ENCODE peak calls at places on chromosomes 4 and X, in nine cellular contexts. Z, H, B, S, F, E, W, C and T are unnamed samples.

GRCh38 chr4:151659631-151660030 is 101.2 kb downstream of the GATB start:
- DNase-seq in S (no peak), W (no peak), B (no peak), E (peak), H (no peak), F (no peak), C (no peak), Z (peak), T (no peak)

GRCh38 chr4:7769936-7770674 is 169.6 kb downstream of the AFAP1 start:
- DNase-seq in H (peak), W (no peak), F (no peak), S (peak), Z (no peak), C (no peak), E (peak), B (peak), T (no peak)

GRCh38 chrX:9566150-9566621 is 101.3 kb downstream of the TBL1X start:
- DNase-seq in W (peak), B (no peak), S (peak), Z (peak), F (no peak), C (peak), E (peak), H (peak), T (peak)

GRCh38 chr4:145333786-145334185 is 147.9 kb upstream of the SMAD1 start:
- DNase-seq in H (no peak), Z (no peak), S (no peak), B (no peak), E (no peak), W (no peak), C (peak), F (no peak), T (no peak)

GRCh38 chr4:85611661-85612060 is 136.7 kb downstream of the ARHGAP24 start:
- DNase-seq in W (no peak), H (no peak), E (no peak), F (no peak), S (no peak), C (no peak), B (no peak), Z (no peak), T (no peak)

GRCh38 chr4:112234952-112235609 is 3.5 kb downstream of the AP1AR start:
- DNase-seq in C (peak), E (peak), F (no peak), B (peak), Z (peak), H (peak), S (peak), W (peak), T (peak)

GRCh38 chr4:142809559-142809958 is 36.5 kb downstream of the INPP4B start:
- DNase-seq in W (no peak), E (no peak), F (no peak), B (no peak), S (no peak), C (no peak), Z (no peak), H (peak), T (no peak)

GRCh38 chr4:11719879-11720278 is 291.2 kb upstream of the HS3ST1 start:
- DNase-seq in E (no peak), S (no peak), B (no peak), C (peak), W (peak), H (no peak), Z (no peak), F (no peak), T (no peak)

GRCh38 chr4:181618896-181619295 is 624.3 kb upstream of the TENM3 start:
- DNase-seq in C (no peak), W (no peak), E (no peak), Z (no peak), S (no peak), B (no peak), F (no peak), H (no peak), T (no peak)

GRCh38 chr4:183765121-183765990 is 106.3 kb downstream of the TRAPPC11 start:
- DNase-seq in S (no peak), Z (no peak), E (no peak), B (no peak), F (no peak), C (no peak), W (no peak), H (no peak), T (no peak)

GRCh38 chr4:188714488-188714887 is 575.2 kb downstream of the TRIML1 start:
- DNase-seq in F (no peak), B (no peak), S (no peak), C (no peak), H (peak), W (no peak), Z (no peak), E (no peak), T (no peak)

GRCh38 chr4:185868983-185869938 is 57.3 kb upstream of the SORBS2 start:
- DNase-seq in W (no peak), S (no peak), Z (no peak), C (no peak), F (no peak), E (no peak), H (no peak), B (no peak), T (no peak)

DNA sequence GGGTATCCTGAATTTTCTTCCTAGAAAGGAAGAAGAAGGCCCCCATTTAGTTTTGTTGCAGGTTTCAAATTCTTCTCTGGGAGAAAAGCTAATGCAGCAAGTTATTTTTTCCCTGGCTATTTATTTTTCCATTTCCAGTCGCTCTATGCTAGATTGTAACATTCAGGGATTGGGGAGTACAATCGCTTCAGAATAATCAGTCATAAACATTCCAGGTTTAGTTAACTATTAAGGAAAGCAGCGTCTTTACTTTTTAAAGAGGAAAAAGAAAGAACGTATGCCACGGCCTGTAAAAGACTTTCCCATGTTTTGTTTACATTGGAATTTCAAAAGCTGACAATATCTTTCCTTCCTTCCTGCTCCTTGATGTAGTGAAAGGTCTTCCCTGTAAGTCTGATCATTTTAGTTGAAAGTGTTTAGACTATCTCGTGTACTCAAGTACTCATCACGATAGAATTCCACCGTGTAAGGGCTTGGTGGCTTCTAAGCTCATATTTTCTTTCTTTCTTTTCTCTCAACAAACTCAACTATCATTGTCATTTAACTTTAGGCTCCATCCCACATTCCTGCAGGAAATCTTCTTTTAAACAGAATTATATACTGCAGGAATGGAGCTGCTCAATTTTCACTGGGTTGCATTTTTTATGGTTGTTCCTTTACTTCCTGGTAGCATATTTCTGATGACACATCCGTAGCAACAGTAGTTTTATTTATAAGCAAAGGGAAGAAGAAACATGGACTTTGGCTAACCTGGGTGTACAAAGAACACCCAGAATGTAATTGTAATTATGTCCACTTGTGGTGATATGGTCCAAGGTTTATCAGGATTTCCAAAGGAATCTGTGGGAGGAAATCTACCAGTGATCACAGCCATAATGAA is 213.1 kb upstream of the FAT1 start:
- DNase-seq in E (no peak), Z (no peak), B (no peak), S (peak), W (no peak), F (no peak), C (no peak), H (peak), T (no peak)
- TF ChIP-seq CTCF in E (no peak), Z (no peak), B (no peak), S (peak), W (peak), F (peak), C (peak), H (peak), T (no peak)

DNA sequence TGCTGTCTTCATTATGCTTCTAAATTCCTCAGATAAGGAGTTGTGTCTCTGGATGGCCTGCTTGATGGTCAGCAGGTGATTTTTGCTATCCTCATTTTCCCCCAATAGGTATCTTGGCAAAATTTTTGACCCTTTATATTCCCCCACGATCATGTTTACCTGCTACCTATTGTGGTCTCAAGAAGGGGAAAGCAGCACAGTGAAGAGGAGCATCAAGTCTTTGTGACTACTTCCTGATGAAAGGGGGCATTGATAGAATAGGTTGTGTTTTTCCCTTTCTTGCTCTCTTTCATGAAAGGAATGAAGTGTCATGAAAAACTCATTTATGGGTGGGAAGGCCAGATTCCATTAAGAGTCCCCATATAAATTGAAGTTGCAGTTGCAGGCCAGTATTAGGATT is 153.8 kb downstream of the KLF8 start:
- DNase-seq in E (no peak), W (no peak), S (no peak), B (no peak), H (no peak), F (no peak), C (no peak), Z (no peak), T (no peak)
- H3K4me3 ChIP-seq in E (no peak), W (no peak), S (no peak), B (no peak), H (no peak), F (no peak), C (no peak), Z (no peak), T (no peak)

GRCh38 chr4:39046243-39046642 is 14.0 kb upstream of the TMEM156 start:
- DNase-seq in H (peak), B (peak), F (no peak), C (no peak), S (peak), Z (no peak), E (no peak), W (no peak), T (no peak)

GRCh38 chr4:39044364-39044946 is 12.2 kb upstream of the TMEM156 start:
- DNase-seq in W (peak), F (peak), C (peak), B (peak), Z (peak), E (peak), H (peak), S (peak), T (peak)

GRCh38 chr4:39043697-39044363 is 11.6 kb upstream of the TMEM156 start:
- DNase-seq in Z (no peak), C (no peak), S (peak), F (no peak), E (no peak), W (no peak), B (peak), H (peak), T (no peak)

GRCh38 chr4:39045791-39046221 is 13.6 kb upstream of the TMEM156 start:
- DNase-seq in H (peak), E (no peak), C (no peak), B (peak), W (no peak), S (peak), Z (no peak), F (no peak), T (no peak)

GRCh38 chr4:39044947-39045734 is 12.9 kb upstream of the TMEM156 start:
- DNase-seq in F (no peak), C (peak), S (peak), B (peak), H (no peak), E (peak), Z (no peak), W (peak), T (no peak)
- TF ChIP-seq POLR2A in F (no peak), C (no peak), S (no peak), B (no peak), H (no peak), E (no peak), Z (peak), W (no peak), T (no peak)

GRCh38 chr4:26325191-26325590 is 4.4 kb downstream of the RBPJ start:
- DNase-seq in F (no peak), S (peak), C (no peak), Z (no peak), H (peak), B (peak), E (no peak), W (no peak), T (no peak)
- TF ChIP-seq CTCF in F (peak), S (peak), C (peak), Z (no peak), H (peak), B (peak), E (no peak), W (peak), T (no peak)

DNA sequence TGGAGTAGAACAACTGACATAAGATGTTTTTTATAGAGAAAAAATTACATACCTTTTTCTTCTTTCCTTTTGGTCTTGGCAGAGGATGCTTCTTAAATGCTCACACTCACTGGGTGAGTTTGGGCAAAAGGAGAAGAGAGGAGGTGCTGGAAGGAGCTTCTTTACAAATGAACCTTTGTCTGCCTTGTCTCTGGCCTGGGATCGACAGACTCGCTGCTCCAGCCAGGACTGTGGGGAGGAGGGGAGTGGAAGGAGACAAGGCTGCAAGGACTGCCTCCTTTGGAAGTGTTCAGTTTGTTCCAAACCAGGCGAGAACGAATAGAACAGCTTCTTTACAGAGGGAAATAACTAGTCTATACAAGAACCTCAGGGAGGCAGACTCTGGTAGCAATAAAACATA is at the start of gene SCRG1:
- DNase-seq in Z (peak), H (peak), W (no peak), C (no peak), F (no peak), E (peak), B (no peak), S (no peak), T (no peak)
- H3K4me3 ChIP-seq in Z (no peak), H (no peak), W (peak), C (no peak), F (no peak), E (no peak), B (no peak), S (no peak), T (no peak)

DNA sequence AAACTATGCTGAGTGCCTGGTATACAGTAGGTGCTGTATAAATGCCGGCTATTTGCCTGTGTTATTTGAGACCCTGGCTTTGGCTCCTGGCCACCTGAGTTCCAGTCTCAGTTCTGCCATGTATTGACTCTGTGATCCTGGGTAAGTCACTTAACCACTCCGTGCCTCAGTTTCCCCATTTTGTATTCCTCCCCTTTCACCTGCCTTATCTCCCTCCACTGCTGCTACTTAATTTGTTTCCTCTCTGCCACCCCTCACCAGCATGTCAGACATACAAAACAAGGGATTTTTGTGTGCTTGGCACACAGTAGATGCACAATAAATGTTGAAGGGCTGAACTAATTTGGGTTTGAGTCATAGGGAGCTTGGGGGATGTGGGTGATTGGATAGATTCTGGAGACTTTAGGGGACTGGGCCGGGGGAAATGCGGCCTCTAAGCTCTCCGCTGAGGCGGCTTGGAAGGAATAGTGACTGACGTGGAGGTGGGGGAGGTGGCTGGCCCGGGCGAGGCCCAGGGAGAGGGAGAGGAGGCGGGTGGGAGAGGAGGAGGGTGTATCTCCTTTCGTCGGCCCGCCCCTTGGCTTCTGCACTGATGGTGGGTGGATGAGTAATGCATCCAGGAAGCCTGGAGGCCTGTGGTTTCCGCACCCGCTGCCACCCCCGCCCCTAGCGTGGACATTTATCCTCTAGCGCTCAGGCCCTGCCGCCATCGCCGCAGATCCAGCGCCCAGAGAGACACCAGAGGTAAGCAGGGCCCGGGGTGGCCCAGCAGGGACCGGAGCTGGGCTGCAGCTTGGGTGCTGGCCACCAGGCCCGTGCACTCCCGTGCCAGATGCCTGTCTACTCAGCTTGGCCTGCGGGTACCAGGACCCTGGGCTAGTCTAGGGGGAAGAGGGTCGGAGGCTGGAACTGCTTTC is at the start of gene TIMP1:
- DNase-seq in C (peak), H (peak), B (peak), F (peak), S (peak), Z (peak), E (peak), W (peak), T (peak)
- TF ChIP-seq POLR2A in C (no peak), H (peak), B (peak), F (peak), S (peak), Z (peak), E (no peak), W (no peak), T (no peak)

GRCh38 chr4:38663021-38663800 is 788 bp upstream of the KLF3 start:
- DNase-seq in H (no peak), S (peak), F (peak), B (peak), W (peak), E (peak), C (peak), Z (no peak), T (peak)
- TF ChIP-seq CTCF in H (no peak), S (no peak), F (no peak), B (no peak), W (no peak), E (no peak), C (no peak), Z (no peak), T (no peak)

DNA sequence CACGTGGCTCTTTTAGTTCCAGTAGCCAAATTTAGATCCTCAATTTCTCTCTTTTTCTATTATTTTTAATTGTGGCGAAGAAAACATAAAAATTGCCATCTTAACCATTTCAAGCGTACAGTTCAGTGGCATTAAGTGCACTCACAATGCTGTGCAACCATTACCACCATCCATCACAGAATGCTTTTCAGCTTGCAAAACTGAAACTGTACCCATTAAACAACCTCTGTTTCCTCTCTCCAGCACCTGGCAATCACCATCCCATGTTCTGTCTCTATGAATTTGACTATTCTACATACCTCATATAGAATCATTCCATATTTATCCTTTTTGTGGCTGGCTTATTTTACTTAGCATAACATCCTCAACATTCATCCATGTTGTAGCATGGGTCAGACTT is 74.9 kb downstream of the METTL14 start:
- DNase-seq in E (no peak), H (no peak), C (no peak), B (no peak), S (no peak), Z (no peak), F (no peak), W (no peak), T (no peak)
- H3K4me3 ChIP-seq in E (no peak), H (no peak), C (no peak), B (no peak), S (no peak), Z (no peak), F (no peak), W (no peak), T (no peak)

DNA sequence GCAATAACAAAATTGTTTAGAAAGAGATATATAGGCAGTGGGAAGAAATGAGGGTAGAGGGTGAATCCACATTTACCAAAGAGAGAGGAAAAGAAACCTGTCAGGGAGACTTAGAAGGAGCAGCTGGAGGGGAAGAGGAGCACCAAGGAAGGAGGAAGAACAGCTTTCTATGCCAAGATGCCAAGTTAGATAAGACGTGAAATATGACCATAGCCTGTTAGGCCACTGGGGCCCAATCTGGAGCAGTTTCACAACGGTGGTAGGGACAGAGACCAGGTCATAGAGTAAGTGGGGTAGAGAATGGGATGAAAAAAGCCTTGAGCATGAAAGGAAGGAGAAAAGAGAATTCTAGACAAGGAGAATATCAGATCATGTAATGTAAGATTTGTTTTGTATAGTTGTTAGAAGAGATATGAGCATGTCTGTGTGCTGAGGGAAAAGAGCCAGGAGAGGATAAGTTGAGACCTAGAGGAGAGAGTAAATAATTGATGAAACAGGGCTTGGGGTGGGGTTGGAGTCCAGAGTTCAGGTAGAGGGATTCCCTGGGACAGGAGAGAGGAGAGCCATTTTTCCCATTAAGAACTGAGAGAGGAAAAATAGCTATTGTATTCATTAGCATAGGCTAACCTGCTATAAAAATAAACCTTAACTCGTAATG is 4.4 kb upstream of the SOWAHB start:
- DNase-seq in F (no peak), H (no peak), E (no peak), W (no peak), S (no peak), B (no peak), C (no peak), Z (no peak), T (no peak)
- TF ChIP-seq POLR2A in F (no peak), H (no peak), E (no peak), W (no peak), S (no peak), B (no peak), C (no peak), Z (no peak), T (no peak)